ENCODE peak calls at places on chromosomes 13 and 19, in eight cellular contexts. B, D, F, O, S, J, V and T are unnamed samples.
A peak's percentile ranks its signal among the peaks of the same experiment; 100 is the strongest.

GRCh38 chr13:53217221-53217620 is 188.6 kb downstream of the OLFM4 start:
- DNase-seq in D (no peak), F (no peak), J (no peak), B (no peak), V (no peak), O (no peak), S (no peak), T (no peak)

GRCh38 chr13:113456116-113456702 is 2.9 kb upstream of the ADPRHL1 start:
- DNase-seq in B (no peak), F (no peak), D (no peak), O (no peak), J (no peak), V (no peak), S (no peak), T (no peak)

GRCh38 chr13:43511260-43511970 is 275.4 kb downstream of the ENOX1 start:
- DNase-seq in B (no peak), D (no peak), O (no peak), V (no peak), J (no peak), F (no peak), S (no peak), T (no peak)

GRCh38 chr13:75393839-75394238 is 88.1 kb downstream of the TBC1D4 start:
- DNase-seq in D (no peak), V (peak; percentile 24), S (no peak), B (no peak), J (no peak), O (no peak), F (no peak), T (no peak)

GRCh38 chr19:49589391-49589790 is 1.6 kb upstream of the PRR12 start:
- DNase-seq in J (no peak), D (no peak), F (no peak), V (no peak), B (no peak), O (no peak), S (no peak), T (no peak)

GRCh38 chr19:9850235-9850959 is 15.3 kb downstream of the PIN1 start:
- DNase-seq in B (no peak), V (no peak), F (peak; percentile 78), S (no peak), D (no peak), J (no peak), O (no peak), T (no peak)

GRCh38 chr19:10260141-10260584 is 8.1 kb downstream of the MRPL4 start:
- DNase-seq in O (no peak), S (no peak), F (no peak), D (no peak), V (no peak), B (no peak), J (no peak), T (no peak)

GRCh38 chr13:97339019-97339988 is 94.7 kb upstream of the RAP2A start:
- DNase-seq in V (peak; percentile 95), F (no peak), J (peak; percentile 37), O (no peak), S (peak; percentile 72), D (no peak), B (peak; percentile 28), T (no peak)

GRCh38 chr13:109790951-109791605 is 4.7 kb upstream of the IRS2 start:
- DNase-seq in B (peak; percentile 69), F (no peak), V (peak; percentile 65), O (no peak), J (peak; percentile 84), S (peak; percentile 39), D (no peak), T (peak; percentile 49)

GRCh38 chr19:1932395-1932794 is 8.6 kb upstream of the CSNK1G2 start:
- DNase-seq in O (no peak), D (no peak), B (no peak), F (no peak), J (no peak), S (no peak), V (no peak), T (no peak)

GRCh38 chr13:30841161-30841560 is 64.9 kb upstream of the MEDAG start:
- DNase-seq in F (no peak), D (no peak), J (no peak), B (no peak), V (peak; percentile 92), S (no peak), O (no peak), T (no peak)

GRCh38 chr19:12867120-12868099 is 13.8 kb downstream of the DNASE2 start:
- DNase-seq in O (peak; percentile 37), S (no peak), B (peak; percentile 52), J (peak; percentile 87), F (peak; percentile 78), V (no peak), D (no peak), T (no peak)

GRCh38 chr19:9818734-9819589 is at the start of gene FBXL12:
- DNase-seq in O (peak; percentile 100), S (peak; percentile 100), D (peak; percentile 98), B (peak; percentile 99), J (peak; percentile 99), F (peak; percentile 100), V (peak; percentile 99), T (peak; percentile 99)

GRCh38 chr19:49119411-49120324 is at the start of gene PPFIA3:
- DNase-seq in D (no peak), V (peak; percentile 53), F (peak; percentile 74), O (no peak), S (peak; percentile 45), B (peak; percentile 62), J (peak; percentile 42), T (no peak)

GRCh38 chr13:109163052-109163413 is 533.6 kb downstream of the MYO16 start:
- DNase-seq in B (no peak), O (no peak), S (no peak), F (no peak), D (no peak), J (no peak), V (peak; percentile 20), T (no peak)

GRCh38 chr19:32351807-32352630 is 6.6 kb downstream of the ZNF507 start:
- DNase-seq in V (peak; percentile 54), F (no peak), B (no peak), O (no peak), D (no peak), S (no peak), J (no peak), T (no peak)

GRCh38 chr13:44157614-44158013 is 216.0 kb upstream of the SERP2 start:
- DNase-seq in F (no peak), O (no peak), B (no peak), D (no peak), J (no peak), S (no peak), V (peak; percentile 55), T (no peak)

GRCh38 chr19:41339936-41340335 is 13.8 kb downstream of the TGFB1 start:
- DNase-seq in O (no peak), B (peak; percentile 66), F (no peak), S (peak; percentile 31), D (no peak), V (peak; percentile 80), J (no peak), T (no peak)

GRCh38 chr13:28637714-28638355 is 21.1 kb upstream of the POMP start:
- DNase-seq in S (no peak), O (no peak), J (peak; percentile 10), D (no peak), F (no peak), V (no peak), B (no peak), T (no peak)

GRCh38 chr19:10748924-10749434 is 31.1 kb downstream of the DNM2 start:
- DNase-seq in V (no peak), F (no peak), D (no peak), B (peak; percentile 81), O (no peak), J (no peak), S (no peak), T (no peak)

GRCh38 chr13:64723735-64724134 is 2506.4 kb downstream of the PCDH9 start:
- DNase-seq in O (no peak), J (peak; percentile 49), V (peak; percentile 92), S (peak; percentile 35), B (peak; percentile 90), F (no peak), D (peak; percentile 36), T (no peak)

GRCh38 chr19:16143399-16144215 is at the start of gene HSH2D:
- DNase-seq in S (no peak), D (no peak), B (no peak), O (peak; percentile 67), V (no peak), J (no peak), F (no peak), T (peak; percentile 30)

GRCh38 chr13:27599845-27600553 is 20.3 kb downstream of the LNX2 start:
- DNase-seq in B (peak; percentile 36), S (peak; percentile 38), O (no peak), F (no peak), D (no peak), J (peak; percentile 71), V (peak; percentile 82), T (no peak)

GRCh38 chr13:67267136-67267535 is 37.0 kb upstream of the PCDH9 start:
- DNase-seq in S (no peak), F (no peak), B (no peak), O (no peak), J (no peak), D (no peak), V (peak; percentile 65), T (no peak)

GRCh38 chr19:5753743-5754142 is 30.8 kb downstream of the PRR22 start:
- DNase-seq in V (no peak), J (no peak), O (no peak), S (no peak), B (no peak), D (no peak), F (no peak), T (no peak)

GRCh38 chr13:103948477-103948876 is 882.3 kb upstream of the SLC10A2 start:
- DNase-seq in O (no peak), S (no peak), D (no peak), B (no peak), V (no peak), F (no peak), J (no peak), T (no peak)

GRCh38 chr19:4284176-4284958 is 5.3 kb downstream of the SHD start:
- DNase-seq in J (peak; percentile 60), D (no peak), F (peak; percentile 67), S (no peak), B (peak; percentile 84), O (no peak), V (no peak), T (no peak)

GRCh38 chr19:2188708-2189385 is 25.1 kb downstream of the DOT1L start:
- DNase-seq in B (no peak), V (peak; percentile 24), O (no peak), D (no peak), S (no peak), J (no peak), F (no peak), T (no peak)

GRCh38 chr19:18450934-18451836 is 13.3 kb upstream of the ISYNA1 start:
- DNase-seq in O (peak; percentile 70), S (peak; percentile 46), J (peak; percentile 84), F (peak; percentile 98), B (peak; percentile 64), V (peak; percentile 69), D (no peak), T (peak; percentile 32)

GRCh38 chr19:2503521-2504109 is 27.7 kb downstream of the GADD45B start:
- DNase-seq in S (peak; percentile 52), J (no peak), F (no peak), B (peak; percentile 47), O (peak; percentile 77), V (peak; percentile 88), D (no peak), T (no peak)

GRCh38 chr19:7391218-7391670 is 42.5 kb downstream of the ARHGEF18 start:
- DNase-seq in F (no peak), O (no peak), J (no peak), B (peak; percentile 94), D (no peak), V (no peak), S (no peak), T (no peak)

GRCh38 chr13:48402325-48402962 is 10.5 kb downstream of the LPAR6 start:
- DNase-seq in V (no peak), O (no peak), B (no peak), F (no peak), D (no peak), S (no peak), J (no peak), T (no peak)